ENCODE peak calls at places on chromosomes 6 and 20, in six cellular contexts. One of them, this sample, is unnamed.

GRCh38 chr6:10719386-10720228 is 3.3 kb upstream of the TMEM14C start:
- DNase-seq in H1: no peak
- DNase-seq in mesenchymal stem cell: no peak
- DNase-seq in H9: no peak
- DNase-seq in mesendoderm: no peak
- DNase-seq in neuronal stem cell: no peak
- DNase-seq in this sample: no peak

GRCh38 chr6:20696676-20697075 is 162.4 kb downstream of the CDKAL1 start:
- DNase-seq in H1: no peak
- DNase-seq in mesenchymal stem cell: peak; percentile 50
- DNase-seq in H9: no peak
- DNase-seq in mesendoderm: no peak
- DNase-seq in neuronal stem cell: no peak
- DNase-seq in this sample: peak; percentile 91

GRCh38 chr6:148780918-148781436 is 34.1 kb downstream of the UST start:
- DNase-seq in H1: no peak
- DNase-seq in mesenchymal stem cell: no peak
- DNase-seq in H9: no peak
- DNase-seq in mesendoderm: no peak
- DNase-seq in neuronal stem cell: no peak
- DNase-seq in this sample: no peak

GRCh38 chr20:61300293-61300692 is 48.2 kb downstream of the CDH4 start:
- DNase-seq in H1: no peak
- DNase-seq in mesenchymal stem cell: no peak
- DNase-seq in H9: no peak
- DNase-seq in mesendoderm: no peak
- DNase-seq in neuronal stem cell: no peak
- DNase-seq in this sample: no peak

GRCh38 chr20:58503668-58504067 is 11.5 kb downstream of the APCDD1L start:
- DNase-seq in H1: no peak
- DNase-seq in mesenchymal stem cell: no peak
- DNase-seq in H9: peak; percentile 3
- DNase-seq in mesendoderm: no peak
- DNase-seq in neuronal stem cell: no peak
- DNase-seq in this sample: no peak

GRCh38 chr6:117674503-117674902 is 766 bp upstream of the NUS1 start:
- DNase-seq in H1: no peak
- DNase-seq in mesenchymal stem cell: no peak
- DNase-seq in H9: no peak
- DNase-seq in mesendoderm: no peak
- DNase-seq in neuronal stem cell: no peak
- DNase-seq in this sample: no peak

GRCh38 chr20:21083825-21084325 is 22.3 kb downstream of the LINC00237 start:
- DNase-seq in H1: no peak
- DNase-seq in mesenchymal stem cell: no peak
- DNase-seq in H9: no peak
- DNase-seq in mesendoderm: no peak
- DNase-seq in neuronal stem cell: no peak
- DNase-seq in this sample: no peak

GRCh38 chr20:60583741-60584140 is 625.5 kb downstream of the CDH26 start:
- DNase-seq in H1: no peak
- DNase-seq in mesenchymal stem cell: no peak
- DNase-seq in H9: no peak
- DNase-seq in mesendoderm: no peak
- DNase-seq in neuronal stem cell: no peak
- DNase-seq in this sample: no peak

GRCh38 chr6:81614292-81614691 is 138.2 kb downstream of the TENT5A start:
- DNase-seq in H1: no peak
- DNase-seq in mesenchymal stem cell: peak; percentile 68
- DNase-seq in H9: no peak
- DNase-seq in mesendoderm: peak; percentile 67
- DNase-seq in neuronal stem cell: no peak
- DNase-seq in this sample: peak; percentile 85

GRCh38 chr6:158037021-158037420 is 55.4 kb downstream of the SYNJ2 start:
- DNase-seq in H1: no peak
- DNase-seq in mesenchymal stem cell: no peak
- DNase-seq in H9: no peak
- DNase-seq in mesendoderm: no peak
- DNase-seq in neuronal stem cell: no peak
- DNase-seq in this sample: no peak

GRCh38 chr20:59149678-59150504 is 13.7 kb upstream of the ZNF831 start:
- DNase-seq in H1: no peak
- DNase-seq in mesenchymal stem cell: no peak
- DNase-seq in H9: no peak
- DNase-seq in mesendoderm: no peak
- DNase-seq in neuronal stem cell: no peak
- DNase-seq in this sample: no peak

GRCh38 chr6:52929321-52930164 is 20.0 kb upstream of the GSTA3 start:
- DNase-seq in H1: no peak
- DNase-seq in mesenchymal stem cell: peak; percentile 81
- DNase-seq in H9: no peak
- DNase-seq in mesendoderm: no peak
- DNase-seq in neuronal stem cell: no peak
- DNase-seq in this sample: peak; percentile 93

GRCh38 chr20:44074252-44075151 is 112.5 kb downstream of the JPH2 start:
- DNase-seq in H1: peak; percentile 33
- DNase-seq in mesenchymal stem cell: peak; percentile 63
- DNase-seq in H9: no peak
- DNase-seq in mesendoderm: no peak
- DNase-seq in neuronal stem cell: no peak
- DNase-seq in this sample: peak; percentile 85

GRCh38 chr6:101226677-101227135 is 166.8 kb upstream of the GRIK2 start:
- DNase-seq in H1: peak; percentile 86
- DNase-seq in mesenchymal stem cell: peak; percentile 65
- DNase-seq in H9: peak; percentile 90
- DNase-seq in mesendoderm: peak; percentile 91
- DNase-seq in neuronal stem cell: peak; percentile 53
- DNase-seq in this sample: peak; percentile 3

GRCh38 chr20:6829510-6830116 is 62.1 kb downstream of the BMP2 start:
- DNase-seq in H1: no peak
- DNase-seq in mesenchymal stem cell: no peak
- DNase-seq in H9: no peak
- DNase-seq in mesendoderm: peak; percentile 64
- DNase-seq in neuronal stem cell: no peak
- DNase-seq in this sample: peak; percentile 1

GRCh38 chr6:110590821-110591351 is 114.5 kb upstream of the SLC22A16 start:
- DNase-seq in H1: no peak
- DNase-seq in mesenchymal stem cell: no peak
- DNase-seq in H9: no peak
- DNase-seq in mesendoderm: no peak
- DNase-seq in neuronal stem cell: no peak
- DNase-seq in this sample: peak; percentile 71

GRCh38 chr6:44627091-44627878 is 239.8 kb downstream of the CDC5L start:
- DNase-seq in H1: peak; percentile 56
- DNase-seq in mesenchymal stem cell: no peak
- DNase-seq in H9: peak; percentile 60
- DNase-seq in mesendoderm: peak; percentile 85
- DNase-seq in neuronal stem cell: no peak
- DNase-seq in this sample: no peak

GRCh38 chr20:568097-568864 is 24.7 kb upstream of the CSNK2A1 start:
- DNase-seq in H1: no peak
- DNase-seq in mesenchymal stem cell: no peak
- DNase-seq in H9: no peak
- DNase-seq in mesendoderm: no peak
- DNase-seq in neuronal stem cell: no peak
- DNase-seq in this sample: no peak

GRCh38 chr6:169702640-169703246 is 817 bp downstream of the C6orf120 start:
- DNase-seq in H1: no peak
- DNase-seq in mesenchymal stem cell: no peak
- DNase-seq in H9: no peak
- DNase-seq in mesendoderm: no peak
- DNase-seq in neuronal stem cell: no peak
- DNase-seq in this sample: peak; percentile 19

DNA sequence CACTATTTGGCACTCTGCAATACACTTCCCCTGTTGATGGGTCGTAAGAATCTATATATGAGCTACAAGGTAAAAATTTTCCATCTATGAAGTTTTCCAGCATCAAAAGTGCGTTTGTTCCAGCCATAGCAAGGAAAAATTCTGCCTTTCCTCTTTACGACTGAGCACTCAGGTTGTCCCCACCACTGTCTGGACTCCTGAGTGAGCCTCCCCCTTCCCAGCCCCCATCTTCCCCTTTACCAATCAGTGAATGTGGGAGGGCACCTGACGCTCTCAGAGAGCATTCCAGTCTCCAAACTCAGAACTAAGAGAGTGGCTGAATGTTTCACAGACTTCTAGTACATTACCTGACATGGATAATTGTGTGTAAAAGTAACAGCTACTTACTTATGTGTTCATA is at the start of gene ALDH8A1:
- DNase-seq in H1: no peak
- DNase-seq in mesenchymal stem cell: no peak
- DNase-seq in H9: no peak
- DNase-seq in mesendoderm: peak; percentile 35
- DNase-seq in neuronal stem cell: no peak
- DNase-seq in this sample: no peak
- H2BK15ac ChIP-seq in H1: no peak within 1 kb of the TSS
- H2BK15ac ChIP-seq in mesenchymal stem cell: no peak within 1 kb of the TSS
- H2BK15ac ChIP-seq in H9: no peak within 1 kb of the TSS
- H2BK15ac ChIP-seq in mesendoderm: no peak within 1 kb of the TSS
- H2BK15ac ChIP-seq in neuronal stem cell: no peak within 1 kb of the TSS
- H2BK15ac ChIP-seq in this sample: no peak within 1 kb of the TSS

GRCh38 chr6:99022039-99022609 is 74.4 kb upstream of the FBXL4 start:
- DNase-seq in H1: no peak
- DNase-seq in mesenchymal stem cell: no peak
- DNase-seq in H9: no peak
- DNase-seq in mesendoderm: peak; percentile 6
- DNase-seq in neuronal stem cell: no peak
- DNase-seq in this sample: no peak
- H3K18ac ChIP-seq in H1: no peak overlapping the region
- H3K18ac ChIP-seq in mesenchymal stem cell: no peak overlapping the region
- H3K18ac ChIP-seq in H9: no peak overlapping the region
- H3K18ac ChIP-seq in mesendoderm: no peak overlapping the region
- H3K18ac ChIP-seq in neuronal stem cell: no peak overlapping the region
- H3K18ac ChIP-seq in this sample: no peak overlapping the region

GRCh38 chr20:3786126-3786484 is 435 bp downstream of the CENPB start:
- DNase-seq in H1: peak; percentile 70
- DNase-seq in mesenchymal stem cell: peak; percentile 69
- DNase-seq in H9: no peak
- DNase-seq in mesendoderm: peak; percentile 59
- DNase-seq in neuronal stem cell: no peak
- DNase-seq in this sample: peak; percentile 61

GRCh38 chr20:3788685-3789155 is 2.2 kb upstream of the CENPB start:
- DNase-seq in H1: no peak
- DNase-seq in mesenchymal stem cell: peak; percentile 22
- DNase-seq in H9: no peak
- DNase-seq in mesendoderm: no peak
- DNase-seq in neuronal stem cell: no peak
- DNase-seq in this sample: no peak

GRCh38 chr20:3784863-3785239 is 1.7 kb downstream of the CENPB start:
- DNase-seq in H1: no peak
- DNase-seq in mesenchymal stem cell: no peak
- DNase-seq in H9: no peak
- DNase-seq in mesendoderm: no peak
- DNase-seq in neuronal stem cell: no peak
- DNase-seq in this sample: no peak

GRCh38 chr20:3785240-3786125 is 1.1 kb downstream of the CENPB start:
- DNase-seq in H1: no peak
- DNase-seq in mesenchymal stem cell: peak; percentile 9
- DNase-seq in H9: no peak
- DNase-seq in mesendoderm: no peak
- DNase-seq in neuronal stem cell: no peak
- DNase-seq in this sample: no peak

DNA sequence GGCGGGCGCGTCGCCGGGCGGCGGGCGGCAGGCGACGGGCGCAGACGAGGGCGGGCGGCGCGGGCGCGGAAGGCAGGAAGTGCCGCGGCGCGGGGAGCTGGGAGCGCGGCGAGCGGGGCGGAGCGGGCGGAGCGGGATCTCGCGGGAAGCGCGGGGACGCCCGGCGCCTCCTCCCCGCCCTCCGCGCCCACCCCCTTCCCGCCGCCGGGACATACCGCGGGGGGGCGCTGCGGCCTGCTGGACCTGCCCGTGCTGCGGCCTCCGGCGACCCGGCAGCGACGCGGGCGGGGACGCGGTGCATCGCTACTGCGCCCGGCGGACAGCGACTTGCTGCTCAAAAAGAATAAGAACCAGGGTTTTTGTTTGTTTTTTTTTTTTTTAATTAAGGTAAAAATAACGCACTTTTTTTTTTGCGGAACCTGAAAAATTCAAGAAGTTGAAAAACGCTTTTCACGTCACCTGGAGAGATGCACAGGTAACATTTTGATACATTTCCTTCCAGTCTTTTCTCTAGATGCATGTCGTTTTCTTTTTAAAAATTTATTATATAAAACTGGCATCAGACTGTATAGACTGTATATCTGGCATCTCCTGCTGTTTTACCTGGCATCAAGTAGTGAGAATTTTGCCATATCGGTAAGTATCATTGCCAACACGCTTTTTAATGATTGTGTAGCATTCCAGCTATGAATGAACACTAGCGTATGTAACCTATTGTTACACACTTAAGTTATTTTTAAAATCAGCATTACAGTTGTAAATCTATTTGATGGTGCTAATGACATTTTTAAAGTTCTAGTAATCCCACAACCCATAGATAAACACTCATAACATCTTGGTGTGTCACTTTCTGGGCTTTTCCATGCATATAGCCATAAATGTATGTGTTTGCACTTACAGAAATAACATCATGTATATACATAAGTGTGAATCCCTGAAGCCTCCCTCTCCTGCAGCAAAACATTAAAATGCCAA is at the start of gene CENPB:
- DNase-seq in H1: peak; percentile 96
- DNase-seq in mesenchymal stem cell: peak; percentile 84
- DNase-seq in H9: peak; percentile 88
- DNase-seq in mesendoderm: peak; percentile 89
- DNase-seq in neuronal stem cell: peak; percentile 87
- DNase-seq in this sample: peak; percentile 76
- H3K4ac ChIP-seq in H1: no peak within 1 kb of the TSS
- H3K4ac ChIP-seq in mesenchymal stem cell: peak within 1 kb of the TSS; percentile 86
- H3K4ac ChIP-seq in H9: no peak within 1 kb of the TSS
- H3K4ac ChIP-seq in mesendoderm: peak within 1 kb of the TSS; percentile 86
- H3K4ac ChIP-seq in neuronal stem cell: peak within 1 kb of the TSS; percentile 97
- H3K4ac ChIP-seq in this sample: peak within 1 kb of the TSS; percentile 89

DNA sequence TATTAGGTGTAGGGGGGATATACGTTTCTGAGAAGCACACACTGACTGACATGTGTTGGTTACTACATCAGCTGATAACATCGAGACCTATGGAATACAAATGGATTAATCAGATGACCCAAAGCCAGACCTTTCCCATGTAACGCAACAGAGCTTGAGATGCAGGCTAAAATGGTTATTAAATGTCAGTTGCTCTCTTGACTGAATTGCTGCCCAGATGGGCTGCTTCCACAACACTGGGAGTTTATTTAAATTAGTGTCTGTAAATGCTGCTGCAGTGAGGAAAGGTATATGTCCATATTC is 298.8 kb downstream of the PHACTR1 start:
- DNase-seq in H1: no peak
- DNase-seq in mesenchymal stem cell: no peak
- DNase-seq in H9: no peak
- DNase-seq in mesendoderm: no peak
- DNase-seq in neuronal stem cell: no peak
- DNase-seq in this sample: no peak
- H2BK15ac ChIP-seq in H1: no peak overlapping the region
- H2BK15ac ChIP-seq in mesenchymal stem cell: no peak overlapping the region
- H2BK15ac ChIP-seq in H9: no peak overlapping the region
- H2BK15ac ChIP-seq in mesendoderm: no peak overlapping the region
- H2BK15ac ChIP-seq in neuronal stem cell: no peak overlapping the region
- H2BK15ac ChIP-seq in this sample: no peak overlapping the region

GRCh38 chr6:32085759-32086458 is 23.2 kb downstream of the TNXB start:
- DNase-seq in H1: no peak
- DNase-seq in mesenchymal stem cell: no peak
- DNase-seq in H9: no peak
- DNase-seq in mesendoderm: no peak
- DNase-seq in neuronal stem cell: no peak
- DNase-seq in this sample: no peak
- H3K18ac ChIP-seq in H1: no peak overlapping the region
- H3K18ac ChIP-seq in mesenchymal stem cell: no peak overlapping the region
- H3K18ac ChIP-seq in H9: no peak overlapping the region
- H3K18ac ChIP-seq in mesendoderm: no peak overlapping the region
- H3K18ac ChIP-seq in neuronal stem cell: no peak overlapping the region
- H3K18ac ChIP-seq in this sample: no peak overlapping the region